ENCODE peak calls at places on chromosomes 11 and 22, in eight cellular contexts. H is neural progenitor cell; C is CD8-positive, alpha-beta T cell; D is GM06990; K is suprapubic skin; V is bronchial epithelial cell; A is sigmoid colon; I is vagina. T is an unnamed sample.
A peak's percentile ranks its signal among the peaks of the same experiment; 100 is the strongest.

GRCh38 chr22:40265783-40266182 is 80.5 kb upstream of the ADSL start:
- DNase-seq in H (no peak), C (no peak), D (no peak), K (no peak), V (peak; percentile 7), A (no peak), I (no peak), T (no peak)

GRCh38 chr11:1751521-1751921 is 1.1 kb upstream of the IFITM10 start:
- DNase-seq in H (no peak), C (no peak), D (no peak), K (no peak), V (no peak), A (no peak), I (no peak), T (no peak)

GRCh38 chr11:2203440-2204259 is 32.0 kb upstream of the TH start:
- DNase-seq in H (no peak), C (no peak), D (no peak), K (peak; percentile 61), V (no peak), A (peak; percentile 50), I (no peak), T (no peak)

GRCh38 chr11:35815556-35816315 is 128.1 kb upstream of the LDLRAD3 start:
- DNase-seq in H (no peak), C (no peak), D (no peak), K (no peak), V (no peak), A (peak; percentile 81), I (no peak), T (no peak)

GRCh38 chr11:35593143-35593542 is 25.1 kb upstream of the FJX1 start:
- DNase-seq in H (no peak), C (no peak), D (no peak), K (no peak), V (peak; percentile 88), A (no peak), I (peak; percentile 10), T (no peak)

GRCh38 chr11:44066732-44067131 is 662 bp downstream of the ACCS start:
- DNase-seq in H (no peak), C (no peak), D (no peak), K (no peak), V (peak; percentile 86), A (peak; percentile 66), I (peak; percentile 84), T (no peak)

GRCh38 chr22:36753120-36753802 is 22.7 kb downstream of the IFT27 start:
- DNase-seq in H (no peak), C (no peak), D (no peak), K (peak; percentile 26), V (peak; percentile 74), A (peak; percentile 22), I (no peak), T (no peak)

GRCh38 chr11:17277024-17277584 is 565 bp downstream of the NUCB2 start:
- DNase-seq in H (no peak), C (no peak), D (no peak), K (peak; percentile 74), V (peak; percentile 54), A (peak; percentile 77), I (peak; percentile 90), T (no peak)

GRCh38 chr11:57566035-57566504 is 1.4 kb downstream of the UBE2L6 start:
- DNase-seq in H (no peak), C (peak; percentile 20), D (peak; percentile 46), K (no peak), V (peak; percentile 15), A (no peak), I (no peak), T (no peak)

GRCh38 chr11:65906602-65907001 is 6.4 kb upstream of the FOSL1 start:
- DNase-seq in H (no peak), C (no peak), D (no peak), K (no peak), V (peak; percentile 66), A (no peak), I (no peak), T (no peak)

GRCh38 chr11:102761646-102762238 is 18.7 kb downstream of the MMP10 start:
- DNase-seq in H (no peak), C (no peak), D (no peak), K (no peak), V (no peak), A (no peak), I (no peak), T (no peak)

GRCh38 chr11:1943977-1944376 is 3.2 kb upstream of the MRPL23 start:
- DNase-seq in H (no peak), C (no peak), D (no peak), K (peak; percentile 56), V (peak; percentile 70), A (peak; percentile 44), I (no peak), T (no peak)

GRCh38 chr11:32597914-32598313 is 14.3 kb downstream of the EIF3M start:
- DNase-seq in H (peak; percentile 57), C (no peak), D (no peak), K (no peak), V (no peak), A (no peak), I (no peak), T (no peak)

GRCh38 chr11:90294091-90294490 is 71.2 kb upstream of the CHORDC1 start:
- DNase-seq in H (no peak), C (no peak), D (no peak), K (no peak), V (no peak), A (no peak), I (no peak), T (no peak)

GRCh38 chr22:45422237-45422983 is 8.9 kb downstream of the RIBC2 start:
- DNase-seq in H (no peak), C (no peak), D (no peak), K (peak; percentile 45), V (no peak), A (no peak), I (no peak), T (no peak)

GRCh38 chr11:130827697-130828377 is 88.4 kb downstream of the SNX19 start:
- DNase-seq in H (peak; percentile 77), C (no peak), D (no peak), K (peak; percentile 80), V (peak; percentile 78), A (peak; percentile 80), I (no peak), T (no peak)

GRCh38 chr11:45182902-45183301 is 36.5 kb downstream of the PRDM11 start:
- DNase-seq in H (peak; percentile 54), C (no peak), D (no peak), K (no peak), V (peak; percentile 18), A (peak; percentile 65), I (no peak), T (no peak)

GRCh38 chr22:27859336-27859735 is 57.8 kb upstream of the MN1 start:
- DNase-seq in H (no peak), C (no peak), D (no peak), K (no peak), V (no peak), A (no peak), I (no peak), T (no peak)

GRCh38 chr11:10622108-10622507 is 53.6 kb upstream of the LYVE1 start:
- DNase-seq in H (no peak), C (no peak), D (no peak), K (no peak), V (no peak), A (no peak), I (no peak), T (no peak)

GRCh38 chr11:10625982-10626311 is 57.5 kb upstream of the LYVE1 start:
- DNase-seq in H (no peak), C (no peak), D (no peak), K (no peak), V (no peak), A (no peak), I (no peak), T (no peak)

GRCh38 chr11:10622957-10623787 is 54.7 kb upstream of the LYVE1 start:
- DNase-seq in H (no peak), C (peak; percentile 18), D (no peak), K (no peak), V (no peak), A (peak; percentile 74), I (no peak), T (no peak)

GRCh38 chr11:10625281-10625981 is 57.0 kb upstream of the LYVE1 start:
- DNase-seq in H (no peak), C (no peak), D (no peak), K (no peak), V (no peak), A (peak; percentile 68), I (no peak), T (no peak)

DNA sequence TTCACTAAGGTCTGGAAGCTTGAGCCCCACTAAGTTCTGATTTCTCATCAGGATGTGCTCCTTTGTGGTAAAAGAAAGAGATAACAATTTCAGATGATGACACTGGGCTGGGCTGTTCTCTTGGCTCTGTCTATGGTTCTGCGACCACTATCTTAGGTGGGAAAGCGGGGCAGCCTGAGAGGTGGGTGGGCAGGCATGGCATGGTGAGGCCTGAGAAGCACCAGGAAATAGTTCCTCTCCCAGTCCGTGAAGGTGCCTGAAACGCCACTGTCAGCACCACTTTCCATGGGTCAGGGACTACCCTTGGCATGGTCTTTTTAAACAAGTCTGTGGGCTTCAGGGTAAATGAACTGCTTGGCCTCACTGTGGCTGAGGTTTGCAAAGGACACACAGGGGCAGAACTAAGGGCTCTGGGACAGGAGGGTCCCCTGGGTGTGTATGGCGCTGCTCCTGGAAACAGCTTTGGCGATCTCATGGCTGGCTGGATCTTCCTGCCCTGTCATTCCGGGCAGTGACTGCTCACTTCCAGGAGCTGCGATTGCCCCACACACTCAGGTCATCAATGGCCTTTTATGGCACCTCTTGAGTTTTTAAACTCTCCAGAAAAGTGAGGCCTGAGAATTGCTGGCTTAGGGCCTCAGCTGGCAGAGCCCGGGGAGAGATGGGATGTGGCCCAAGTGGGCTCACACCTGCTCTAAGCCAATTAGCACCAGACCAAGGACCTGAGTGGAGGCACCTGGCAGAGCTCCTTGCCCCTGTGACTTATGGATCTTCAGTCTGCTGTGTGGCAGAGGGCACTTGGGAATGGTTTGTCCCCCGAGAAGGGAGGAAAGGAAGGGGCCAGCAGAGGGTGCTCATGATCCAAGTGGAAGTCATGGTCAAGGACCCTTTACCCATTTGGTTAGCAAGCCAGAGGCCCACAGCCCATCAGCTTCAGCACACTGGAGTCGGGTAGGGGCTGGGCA is 55.6 kb upstream of the LYVE1 start:
- DNase-seq in H (no peak), C (no peak), D (no peak), K (no peak), V (no peak), A (peak; percentile 76), I (no peak), T (no peak)
- TF ChIP-seq CTCF in H (peak; percentile 14), C (no peak), D (peak; percentile 59), K (peak; percentile 9), V (peak; percentile 40), A (peak; percentile 27), I (no peak), T (peak; percentile 36)

GRCh38 chr11:72363112-72363511 is 71.2 kb downstream of the CLPB start:
- DNase-seq in H (no peak), C (no peak), D (no peak), K (no peak), V (no peak), A (no peak), I (no peak), T (no peak)
- TF ChIP-seq CTCF in H (no peak), C (no peak), D (no peak), K (no peak), V (no peak), A (no peak), I (no peak), T (no peak)

GRCh38 chr22:19105867-19106802 is 16.1 kb downstream of the DGCR2 start:
- DNase-seq in H (peak; percentile 47), C (peak; percentile 60), D (no peak), K (no peak), V (no peak), A (peak; percentile 68), I (no peak), T (no peak)
- TF ChIP-seq CTCF in H (peak; percentile 32), C (peak; percentile 54), D (peak; percentile 69), K (no peak), V (peak; percentile 26), A (no peak), I (no peak), T (peak; percentile 28)

GRCh38 chr11:16252373-16252772 is 104.0 kb downstream of the SOX6 start:
- DNase-seq in H (peak; percentile 29), C (no peak), D (no peak), K (no peak), V (peak; percentile 5), A (no peak), I (no peak), T (no peak)
- TF ChIP-seq CTCF in H (peak; percentile 36), C (no peak), D (no peak), K (no peak), V (peak; percentile 19), A (no peak), I (no peak), T (peak; percentile 11)

T was measured in D721Med.